ENCODE peak calls at places on chromosomes 6 and 20, in five cellular contexts. U is activated CD4-positive, alpha-beta T cell treated with anti-CD3 and anti-CD28 coated beads, Interleukin-2, amount 50 U/mL, for 48 hours; L is tibial artery; T is AG09319; F is stimulated activated CD8-positive, alpha-beta memory T cell treated with anti-CD3 and anti-CD28 coated beads, Interleukin-7, amount 100 ng/mL, for 1 hour. K is an unnamed sample.

GRCh38 chr20:10924628-10925266 is 250.9 kb upstream of the JAG1 start:
- DNase-seq in L (no peak), F (no peak), U (no peak), T (peak), K (peak)

GRCh38 chr6:100452998-100453397 is 11.7 kb downstream of the SIM1 start:
- DNase-seq in F (no peak), L (no peak), T (no peak), U (no peak), K (no peak)

GRCh38 chr20:24986436-24987015 is 6.0 kb downstream of the APMAP start:
- DNase-seq in U (no peak), F (no peak), L (peak), T (no peak), K (no peak)

GRCh38 chr20:64142546-64142945 is 21.7 kb upstream of the MYT1 start:
- DNase-seq in L (peak), T (no peak), F (no peak), U (no peak), K (no peak)

GRCh38 chr6:167574431-167575097 is 249.7 kb downstream of the TTLL2 start:
- DNase-seq in T (no peak), L (peak), F (no peak), U (no peak), K (no peak)

GRCh38 chr20:8589956-8590355 is 457.9 kb downstream of the PLCB1 start:
- DNase-seq in T (no peak), L (no peak), F (no peak), U (no peak), K (no peak)

GRCh38 chr6:20817806-20818320 is 283.6 kb downstream of the CDKAL1 start:
- DNase-seq in U (no peak), F (no peak), T (no peak), L (no peak), K (no peak)

GRCh38 chr6:81465859-81466258 is 286.6 kb downstream of the TENT5A start:
- DNase-seq in F (no peak), U (no peak), T (no peak), L (no peak), K (no peak)

GRCh38 chr6:1110164-1110563 is 201.7 kb upstream of the FOXQ1 start:
- DNase-seq in L (no peak), F (no peak), U (no peak), T (no peak), K (no peak)

GRCh38 chr6:11043961-11044711 is at the start of gene ELOVL2:
- DNase-seq in L (no peak), F (no peak), U (peak), T (no peak), K (no peak)

GRCh38 chr20:57655812-57656161 is 35.6 kb upstream of the ZBP1 start:
- DNase-seq in F (no peak), U (no peak), L (no peak), T (no peak), K (no peak)

GRCh38 chr20:40336034-40336433 is 353.0 kb downstream of the MAFB start:
- DNase-seq in U (no peak), L (no peak), F (no peak), T (no peak), K (no peak)

GRCh38 chr6:151209071-151209831 is 30.5 kb upstream of the AKAP12 start:
- DNase-seq in F (no peak), T (no peak), L (no peak), U (no peak), K (no peak)

GRCh38 chr20:3452690-3453089 is 18.1 kb upstream of the ATRN start:
- DNase-seq in L (no peak), U (no peak), F (no peak), T (no peak), K (no peak)

GRCh38 chr6:134932535-134933470 is 17.1 kb downstream of the ALDH8A1 start:
- DNase-seq in U (no peak), F (no peak), T (no peak), L (no peak), K (no peak)

GRCh38 chr20:41173791-41174341 is 36.5 kb downstream of the PLCG1 start:
- DNase-seq in T (no peak), L (peak), U (peak), F (no peak), K (no peak)

GRCh38 chr6:117498159-117498558 is 15.7 kb downstream of the DCBLD1 start:
- DNase-seq in F (no peak), T (no peak), U (no peak), L (no peak), K (no peak)

GRCh38 chr6:149881066-149881766 is 16.7 kb downstream of the RAET1E start:
- DNase-seq in U (no peak), T (no peak), L (no peak), F (no peak), K (no peak)

GRCh38 chr6:126388235-126388634 is 48.3 kb downstream of the CENPW start:
- DNase-seq in T (no peak), U (no peak), F (no peak), L (no peak), K (no peak)

GRCh38 chr6:127592964-127593363 is 16.0 kb downstream of the C6orf58 start:
- DNase-seq in F (no peak), L (no peak), U (no peak), T (no peak), K (no peak)